ENCODE peak calls at places on chromosomes 16 and 17, in four cellular contexts. D is tibial nerve; Z is stimulated activated CD4-positive, alpha-beta T cell treated with anti-CD3 and anti-CD28 coated beads, Interleukin-4, amount 100 ng/mL, for 48 hours; Q is hypothalamus. S is an unnamed sample.
A peak's percentile ranks its signal among the peaks of the same experiment; 100 is the strongest.

GRCh38 chr17:59341922-59342321 is 10.5 kb downstream of the YPEL2 start:
- DNase-seq in Q (no peak), D (no peak), Z (no peak), S (no peak)

GRCh38 chr17:78343433-78344201 is 16.3 kb downstream of the SOCS3 start:
- DNase-seq in Q (no peak), Z (peak; percentile 46), D (no peak), S (no peak)

GRCh38 chr16:1941162-1941923 is 1.7 kb downstream of the MSRB1 start:
- DNase-seq in Q (no peak), Z (no peak), D (no peak), S (no peak)

GRCh38 chr17:2564876-2565275 is 28.6 kb upstream of the PAFAH1B1 start:
- DNase-seq in D (no peak), Z (no peak), Q (no peak), S (no peak)

GRCh38 chr17:43479948-43480347 is 3.8 kb upstream of the DHX8 start:
- DNase-seq in D (no peak), Q (no peak), Z (no peak), S (no peak)

GRCh38 chr17:48011405-48012150 is 26.0 kb downstream of the COPZ2 start:
- DNase-seq in Z (no peak), D (no peak), Q (no peak), S (no peak)

GRCh38 chr17:31318298-31319190 is 2.9 kb downstream of the EVI2A start:
- DNase-seq in D (peak; percentile 35), Q (peak; percentile 64), Z (peak; percentile 19), S (peak; percentile 77)

GRCh38 chr17:66175892-66176291 is 16.0 kb downstream of the CEP112 start:
- DNase-seq in Q (no peak), Z (no peak), D (no peak), S (no peak)